ENCODE peak calls at places on chromosomes 3 and 15, in five cellular contexts. X is GM12878, V is K562, D is H1, Z is HepG2. Q is an unnamed sample.
A peak's percentile ranks its signal among the peaks of the same experiment; 100 is the strongest.

GRCh38 chr3:25962255-25962654 is 172.4 kb downstream of the OXSM start:
- DNase-seq in X (no peak), V (no peak), D (peak; percentile 5), Z (peak; percentile 6), Q (no peak)

GRCh38 chr15:75517233-75517632 is 61.9 kb downstream of the PTPN9 start:
- DNase-seq in X (no peak), V (no peak), D (no peak), Z (no peak), Q (no peak)

GRCh38 chr15:66387176-66388056 is 704 bp downstream of the MAP2K1 start:
- DNase-seq in X (no peak), V (peak; percentile 61), D (no peak), Z (peak; percentile 29), Q (peak; percentile 67)

GRCh38 chr15:38217181-38217580 is 35.5 kb upstream of the SPRED1 start:
- DNase-seq in X (no peak), V (no peak), D (no peak), Z (no peak), Q (no peak)

GRCh38 chr3:150149651-150150051 is 179.0 kb upstream of the PFN2 start:
- DNase-seq in X (no peak), V (no peak), D (no peak), Z (no peak), Q (no peak)

GRCh38 chr15:38685686-38686339 is 121.2 kb upstream of the RASGRP1 start:
- DNase-seq in X (no peak), V (no peak), D (no peak), Z (no peak), Q (no peak)

GRCh38 chr3:18386274-18386673 is 38.9 kb downstream of the SATB1 start:
- DNase-seq in X (no peak), V (no peak), D (no peak), Z (no peak), Q (no peak)

GRCh38 chr3:101039285-101039684 is 46.1 kb upstream of the ABI3BP start:
- DNase-seq in X (no peak), V (no peak), D (no peak), Z (no peak), Q (no peak)

GRCh38 chr3:104521606-104522336 is 844.9 kb upstream of the ALCAM start:
- DNase-seq in X (peak; percentile 68), V (no peak), D (no peak), Z (no peak), Q (no peak)

GRCh38 chr15:55357774-55358173 is 38.8 kb downstream of the PIGB start:
- DNase-seq in X (no peak), V (no peak), D (no peak), Z (no peak), Q (peak; percentile 22)

GRCh38 chr3:129701161-129701560 is 94.7 kb upstream of the PLXND1 start:
- DNase-seq in X (no peak), V (no peak), D (no peak), Z (no peak), Q (no peak)

GRCh38 chr15:41971089-41971892 is 1.1 kb downstream of the EHD4 start:
- DNase-seq in X (peak; percentile 89), V (peak; percentile 60), D (no peak), Z (peak; percentile 61), Q (peak; percentile 72)

GRCh38 chr15:99322643-99323405 is 71.5 kb downstream of the LRRC28 start:
- DNase-seq in X (no peak), V (no peak), D (no peak), Z (peak; percentile 53), Q (no peak)

GRCh38 chr3:8743911-8744310 is 10.3 kb downstream of the CAV3 start:
- DNase-seq in X (no peak), V (no peak), D (no peak), Z (no peak), Q (no peak)

GRCh38 chr3:106823706-106824105 is 553.5 kb upstream of the CCDC54 start:
- DNase-seq in X (no peak), V (no peak), D (no peak), Z (no peak), Q (no peak)

GRCh38 chr3:187621881-187622280 is 48.3 kb downstream of the SST start:
- DNase-seq in X (no peak), V (no peak), D (no peak), Z (no peak), Q (no peak)

GRCh38 chr3:51975857-51976549 is 1.1 kb downstream of the ABHD14A start:
- DNase-seq in X (no peak), V (peak; percentile 65), D (no peak), Z (peak; percentile 50), Q (peak; percentile 89)

GRCh38 chr15:81106560-81106959 is 27.5 kb upstream of the CFAP161 start:
- DNase-seq in X (peak; percentile 8), V (peak; percentile 65), D (peak; percentile 9), Z (peak; percentile 39), Q (peak; percentile 70)

GRCh38 chr3:126718506-126719445 is 14.7 kb downstream of the CHCHD6 start:
- DNase-seq in X (no peak), V (no peak), D (no peak), Z (no peak), Q (no peak)

GRCh38 chr3:66603161-66603611 is 102.4 kb upstream of the LRIG1 start:
- DNase-seq in X (no peak), V (no peak), D (no peak), Z (no peak), Q (no peak)

GRCh38 chr3:159246385-159246784 is 444.5 kb downstream of the MFSD1 start:
- DNase-seq in X (no peak), V (no peak), D (no peak), Z (no peak), Q (no peak)

GRCh38 chr3:37458162-37458895 is 283.9 kb upstream of the LRRFIP2 start:
- DNase-seq in X (no peak), V (no peak), D (no peak), Z (no peak), Q (no peak)

GRCh38 chr3:76264496-76264895 is 479.1 kb upstream of the ZNF717 start:
- DNase-seq in X (no peak), V (no peak), D (no peak), Z (no peak), Q (no peak)

GRCh38 chr3:13073042-13073906 is at the start of gene IQSEC1:
- DNase-seq in X (no peak), V (no peak), D (no peak), Z (no peak), Q (peak; percentile 94)

GRCh38 chr3:118710532-118710931 is 324.1 kb downstream of the IGSF11 start:
- DNase-seq in X (no peak), V (no peak), D (no peak), Z (no peak), Q (no peak)

GRCh38 chr3:16174389-16174788 is at the start of gene GALNT15:
- DNase-seq in X (no peak), V (no peak), D (no peak), Z (no peak), Q (peak; percentile 82)
- TF ChIP-seq RFX5 in X (no peak), V (no peak), D (no peak), Z (no peak), Q (no peak)

GRCh38 chr3:38468811-38469210 is 15.1 kb downstream of the ACVR2B start:
- DNase-seq in X (no peak), V (no peak), D (no peak), Z (no peak), Q (no peak)

GRCh38 chr3:38469852-38470251 is 16.2 kb downstream of the ACVR2B start:
- DNase-seq in X (no peak), V (no peak), D (no peak), Z (no peak), Q (no peak)

GRCh38 chr3:38460377-38461085 is 6.8 kb downstream of the ACVR2B start:
- DNase-seq in X (no peak), V (no peak), D (no peak), Z (no peak), Q (no peak)

GRCh38 chr3:38461086-38461390 is 7.3 kb downstream of the ACVR2B start:
- DNase-seq in X (no peak), V (no peak), D (no peak), Z (no peak), Q (no peak)

DNA sequence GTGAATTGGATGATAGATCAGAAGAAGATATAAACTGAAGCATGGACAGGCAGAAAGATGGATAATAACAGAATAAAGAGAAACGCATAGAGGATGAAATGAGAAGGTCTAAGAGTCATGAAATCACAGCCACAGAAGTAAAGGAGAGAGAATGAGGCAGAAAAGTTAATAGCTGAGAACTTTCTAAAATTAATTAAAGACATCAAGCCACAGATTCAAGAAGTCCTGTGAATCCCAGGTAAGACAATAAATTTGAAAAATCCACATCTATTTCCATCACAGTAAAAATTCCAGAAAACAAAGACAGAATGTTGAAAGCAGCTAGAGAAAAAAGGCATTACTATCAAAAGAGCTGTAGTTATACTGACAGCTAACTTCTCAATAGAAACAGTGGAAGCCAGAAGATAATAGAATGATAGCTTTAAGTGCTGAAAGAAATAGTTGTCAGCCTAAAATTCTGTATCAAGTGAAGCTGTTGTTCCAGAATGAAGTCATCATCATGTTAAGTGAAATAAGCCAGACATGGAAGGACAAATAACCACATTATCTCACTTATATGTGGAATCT is 12.0 kb downstream of the ACVR2B start:
- DNase-seq in X (no peak), V (no peak), D (no peak), Z (no peak), Q (no peak)
- H3K79me2 ChIP-seq in X (no peaks in the 10 kb centered on the region), V (peaks cover 24% of the 10 kb centered on the region), D (peaks cover 43% of the 10 kb centered on the region), Z (peaks cover 72% of the 10 kb centered on the region), Q (peaks cover 28% of the 10 kb centered on the region)

DNA sequence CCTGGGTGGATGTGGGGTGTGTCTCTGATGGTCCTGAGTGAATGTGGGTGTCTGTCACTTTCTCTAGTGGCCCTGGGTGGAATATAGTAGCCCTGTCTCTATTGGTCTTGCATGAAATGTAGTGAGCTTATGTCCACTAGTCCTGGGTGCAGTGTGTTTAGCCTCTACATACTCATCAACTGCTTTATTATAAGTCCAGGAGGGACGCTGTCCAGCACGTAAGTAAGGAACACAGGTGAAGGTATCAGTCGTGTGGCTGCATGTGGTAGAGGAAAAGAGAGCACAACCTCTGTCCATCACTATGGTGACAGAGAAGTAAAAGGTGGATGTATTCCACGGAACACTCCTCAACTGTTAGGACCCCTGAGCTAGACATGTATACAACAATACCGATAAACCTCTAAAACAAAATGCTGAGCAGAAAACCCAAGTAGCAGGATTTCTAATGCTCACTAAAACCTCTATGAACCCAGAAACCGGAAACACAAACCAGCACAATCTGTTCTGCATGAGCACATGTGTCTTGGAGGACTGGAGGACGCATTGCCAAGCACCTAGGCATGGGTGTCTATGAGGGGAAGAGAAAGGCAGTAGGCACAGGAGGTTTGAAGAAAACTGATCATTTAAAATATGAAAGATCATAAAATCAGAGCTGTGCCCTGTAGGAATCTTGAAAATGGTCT is 11.0 kb downstream of the LTF start:
- DNase-seq in X (no peak), V (no peak), D (no peak), Z (no peak), Q (no peak)
- H3K27ac ChIP-seq in X (no peak overlapping the region), V (no peak overlapping the region), D (no peak overlapping the region), Z (no peak overlapping the region), Q (no peak overlapping the region)

DNA sequence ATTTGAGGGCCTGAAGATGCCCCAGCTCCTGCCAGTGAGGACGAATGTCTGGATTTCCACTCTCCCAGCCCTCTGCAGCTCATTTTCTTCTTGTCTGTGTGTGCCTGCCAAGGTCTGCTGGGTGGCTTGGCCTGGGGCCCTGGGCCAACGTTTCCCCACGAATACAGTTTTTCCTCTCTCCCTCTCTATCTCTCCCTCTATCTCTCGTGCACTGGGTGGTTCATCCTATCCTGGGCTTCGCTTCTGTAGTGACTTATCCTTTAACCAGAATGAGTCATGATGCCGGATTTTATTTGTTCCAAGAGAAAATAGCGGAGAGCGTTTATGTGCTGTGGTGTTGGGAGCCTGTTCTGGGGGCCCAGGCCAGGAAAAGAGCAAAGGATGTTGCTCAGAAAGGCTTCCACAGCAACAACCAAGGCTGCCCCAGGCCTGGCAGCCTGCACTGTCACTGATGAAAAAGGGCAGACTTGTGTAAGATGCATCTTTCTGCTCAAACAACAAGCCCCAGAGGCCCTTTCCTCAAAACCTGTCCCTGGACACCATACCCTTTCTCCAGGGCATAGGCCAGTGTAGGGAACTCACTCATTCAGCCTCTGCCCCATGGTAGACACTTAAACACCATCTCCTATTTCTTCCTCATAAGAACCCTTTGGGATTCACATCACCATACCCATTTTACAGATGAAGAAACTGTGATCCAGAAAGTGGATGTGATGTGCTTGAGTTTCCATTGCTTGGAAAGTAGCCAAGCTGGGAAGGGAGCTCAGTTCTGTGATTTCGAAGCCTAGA is 47.3 kb downstream of the ITGA11 start:
- DNase-seq in X (no peak), V (no peak), D (no peak), Z (no peak), Q (peak; percentile 53)
- TF ChIP-seq RFX5 in X (no peak), V (no peak), D (no peak), Z (no peak), Q (no peak)

Q was measured in SK-N-SH.